ENCODE peak calls at places on chromosomes 12 and 14, in four cellular contexts. W, E, K and D are unnamed samples.

GRCh38 chr14:95679995-95680735 is 6.1 kb upstream of the TCL1B start:
- DNase-seq in K (no peak), E (no peak), W (no peak), D (no peak)

GRCh38 chr14:99634443-99634842 is 10.5 kb upstream of the HHIPL1 start:
- DNase-seq in W (no peak), E (no peak), K (peak; percentile 44), D (no peak)

GRCh38 chr12:46372131-46372851 is at the start of gene SLC38A2:
- DNase-seq in K (peak; percentile 97), E (peak; percentile 87), W (peak; percentile 82), D (peak; percentile 90)

GRCh38 chr12:102172436-102172835 is 25.2 kb downstream of the PMCH start:
- DNase-seq in K (no peak), E (no peak), W (no peak), D (peak; percentile 64)

GRCh38 chr12:50999139-50999538 is 27.0 kb downstream of the SLC11A2 start:
- DNase-seq in W (no peak), E (no peak), K (no peak), D (no peak)

GRCh38 chr12:89969098-89969497 is 260.5 kb upstream of the ATP2B1 start:
- DNase-seq in K (no peak), E (no peak), W (no peak), D (no peak)

GRCh38 chr12:6361834-6362233 is 13.5 kb downstream of the SCNN1A start:
- DNase-seq in K (no peak), W (no peak), E (peak; percentile 92), D (no peak)

GRCh38 chr14:95424533-95424932 is 91.9 kb downstream of the SYNE3 start:
- DNase-seq in W (no peak), E (no peak), K (peak; percentile 6), D (peak; percentile 23)

GRCh38 chr14:90388437-90388836 is 8.4 kb upstream of the CALM1 start:
- DNase-seq in K (peak; percentile 56), E (peak; percentile 52), W (no peak), D (peak; percentile 90)

GRCh38 chr12:76669981-76670380 is 93.9 kb upstream of the ZDHHC17 start:
- DNase-seq in W (no peak), K (no peak), E (no peak), D (no peak)
- TF ChIP-seq RCOR1 in W (no peak), K (no peak), E (no peak), D (no peak)

DNA sequence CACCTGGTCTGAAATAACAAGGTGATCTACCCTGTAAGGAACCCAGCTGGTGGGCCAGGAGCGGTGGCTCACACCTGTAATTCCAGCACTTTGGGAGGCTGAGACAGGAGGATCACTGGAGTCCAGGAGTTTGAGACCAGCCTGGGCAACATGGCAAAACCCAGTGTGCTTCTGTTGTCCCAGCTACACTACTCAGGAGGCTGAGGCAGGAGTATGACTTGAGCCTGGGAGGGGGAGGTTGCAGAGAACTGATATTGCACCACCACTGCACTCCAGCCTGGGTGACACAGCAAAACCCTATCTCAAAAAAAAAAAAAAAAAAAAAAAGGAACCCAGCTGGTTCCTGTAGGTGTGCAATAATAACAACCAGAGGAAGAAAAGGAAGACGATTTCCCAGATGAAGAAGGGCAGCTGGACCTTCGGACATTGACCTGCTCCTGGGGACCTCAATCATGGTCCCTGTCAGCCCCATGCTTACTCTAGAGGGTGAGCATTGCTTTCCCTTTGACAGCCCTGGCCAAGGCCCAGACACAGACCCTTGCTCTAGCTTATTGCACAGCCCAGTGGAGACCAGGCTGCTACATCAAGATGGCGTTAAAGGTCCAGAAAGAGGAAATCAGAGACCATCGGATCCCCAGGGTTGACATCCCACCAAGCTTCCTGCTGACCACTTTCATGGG is 5.4 kb downstream of the FOS start:
- DNase-seq in W (no peak), K (peak; percentile 78), E (no peak), D (peak; percentile 51)
- TF ChIP-seq RCOR1 in W (no peak), K (peak; percentile 46), E (no peak), D (no peak)

GRCh38 chr14:102573591-102574046 is 18.8 kb upstream of the RCOR1 start:
- DNase-seq in E (no peak), W (no peak), K (no peak), D (no peak)
- TF ChIP-seq RCOR1 in E (no peak), W (no peak), K (no peak), D (no peak)

DNA sequence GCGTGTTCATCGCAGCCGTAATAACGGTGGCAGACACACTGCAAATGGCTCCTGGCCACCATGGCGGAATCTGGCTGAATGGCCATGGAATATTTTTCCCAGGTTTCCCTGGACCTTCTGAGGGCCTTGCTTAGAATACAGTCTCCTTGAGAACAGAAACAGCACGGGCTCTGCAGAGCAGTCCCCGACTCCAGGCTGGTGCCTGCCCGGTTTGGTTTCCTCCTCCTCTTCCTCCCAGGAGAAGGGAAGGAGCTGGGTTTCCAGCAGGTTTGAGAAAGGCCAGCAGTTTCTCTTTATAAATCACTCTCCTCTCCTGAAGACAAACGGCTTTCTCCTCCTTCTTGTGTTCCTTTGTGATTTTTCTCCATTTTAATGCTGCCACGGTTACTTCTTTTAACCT is 106.8 kb upstream of the RFLNA start:
- DNase-seq in K (no peak), W (no peak), E (no peak), D (no peak)
- TF ChIP-seq RCOR1 in K (no peak), W (no peak), E (no peak), D (no peak)

GRCh38 chr14:87133073-87133815 is 859.7 kb downstream of the GALC start:
- DNase-seq in W (no peak), E (no peak), K (no peak), D (peak; percentile 94)

GRCh38 chr14:87131879-87132278 is 861.1 kb downstream of the GALC start:
- DNase-seq in W (no peak), K (no peak), E (no peak), D (peak; percentile 74)
- TF ChIP-seq RCOR1 in W (no peak), K (no peak), E (no peak), D (no peak)

DNA sequence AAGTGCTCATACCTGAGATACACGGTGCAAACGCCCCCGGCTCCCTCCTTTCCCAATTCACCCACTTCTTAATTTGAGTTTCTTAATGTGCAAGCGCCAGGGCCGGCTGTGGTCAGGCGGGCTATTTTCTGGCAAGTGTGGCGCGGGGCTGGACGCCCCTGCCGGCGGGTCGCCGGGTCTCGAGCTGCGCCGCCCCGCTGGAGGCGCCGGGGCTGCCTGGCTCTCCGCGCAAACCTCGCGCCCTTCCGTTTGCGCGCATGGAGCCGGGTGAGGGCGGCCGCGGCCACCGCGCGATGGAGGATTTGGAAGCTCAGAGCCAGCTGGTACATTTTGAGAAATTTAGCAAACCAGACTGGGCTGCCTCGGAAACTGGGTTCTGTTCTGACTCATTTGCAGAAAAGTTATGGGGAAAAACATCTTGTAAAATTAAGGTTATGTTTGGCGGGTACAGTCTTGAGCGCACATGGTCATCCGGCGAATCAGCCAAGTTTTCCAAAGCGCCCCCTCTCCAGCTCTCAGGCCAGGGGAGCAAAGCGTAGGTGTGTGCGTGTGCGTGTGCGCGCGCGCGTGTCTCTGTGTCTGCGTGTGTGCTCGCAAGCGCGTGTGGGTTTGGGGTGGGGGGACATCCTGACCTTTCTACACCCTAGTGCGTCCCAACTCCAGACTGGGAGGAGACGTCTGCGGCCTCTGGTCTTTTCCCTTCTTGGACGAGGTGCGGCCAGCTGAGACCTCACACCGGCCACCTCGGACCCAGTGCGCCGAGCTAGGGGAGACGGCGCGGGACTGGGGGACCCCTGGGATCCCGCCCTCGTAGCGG is 6.5 kb upstream of the OTX2 start:
- DNase-seq in E (no peak), K (no peak), W (no peak), D (no peak)
- TF ChIP-seq RCOR1 in E (no peak), K (no peak), W (no peak), D (no peak)

GRCh38 chr14:52951730-52952481 is 1.1 kb upstream of the FERMT2 start:
- DNase-seq in E (peak; percentile 79), K (peak; percentile 27), W (peak; percentile 68), D (peak; percentile 80)
- TF ChIP-seq RCOR1 in E (no peak), K (no peak), W (peak; percentile 47), D (no peak)